ENCODE peak calls at places on chromosomes 6 and 20, in nine cellular contexts. Y is fibroblast of the aortic adventitia; P is cardiac fibroblast; X is NCI-H774; O is GM23248; C is Daoy; Q is stimulated activated CD4-positive, alpha-beta T cell treated with anti-CD3 and anti-CD28 coated beads, Interleukin-1b, Interleukin-23, amount 100 ng/mL, for 48 hours; K is G401; N is ACHN. S is an unnamed sample.

GRCh38 chr6:33588894-33589293 is 8.8 kb upstream of the BAK1 start:
- DNase-seq in Y (no peak), X (no peak), K (no peak), P (no peak), Q (no peak), O (no peak), C (no peak), N (no peak), S (no peak)

GRCh38 chr6:33413601-33414120 is 2.8 kb downstream of the PHF1 start:
- DNase-seq in Q (no peak), P (no peak), X (no peak), K (no peak), O (no peak), C (no peak), Y (no peak), N (no peak), S (no peak)

GRCh38 chr6:130178692-130179091 is 44.1 kb downstream of the SAMD3 start:
- DNase-seq in N (peak), Q (no peak), O (peak), Y (peak), P (peak), C (no peak), K (no peak), X (no peak), S (no peak)

GRCh38 chr6:12014027-12014872 is 2.1 kb downstream of the HIVEP1 start:
- DNase-seq in P (peak), K (no peak), O (peak), Y (peak), X (no peak), C (peak), Q (no peak), N (no peak), S (no peak)

GRCh38 chr6:26159417-26160273 is 72.4 kb downstream of the HFE start:
- DNase-seq in Q (peak), O (peak), Y (peak), K (peak), C (peak), X (no peak), N (peak), P (peak), S (no peak)

GRCh38 chr6:133187657-133188453 is 53.3 kb upstream of the EYA4 start:
- DNase-seq in P (peak), X (no peak), N (no peak), Q (no peak), C (peak), Y (peak), O (no peak), K (no peak), S (no peak)

GRCh38 chr6:109349419-109349987 is 32.8 kb downstream of the CD164 start:
- DNase-seq in Q (no peak), P (peak), K (no peak), N (no peak), C (peak), X (peak), Y (peak), O (peak), S (no peak)

GRCh38 chr6:123393333-123393732 is 243.4 kb downstream of the TRDN start:
- DNase-seq in N (peak), C (no peak), K (peak), Q (no peak), P (peak), Y (peak), X (peak), O (peak), S (no peak)

GRCh38 chr6:101783287-101783686 is 389.8 kb downstream of the GRIK2 start:
- DNase-seq in Y (no peak), K (no peak), Q (no peak), C (no peak), O (no peak), X (no peak), P (no peak), N (no peak), S (no peak)

GRCh38 chr6:121297699-121298098 is 36.6 kb downstream of the TBC1D32 start:
- DNase-seq in K (no peak), N (no peak), C (no peak), O (peak), P (peak), Y (peak), Q (no peak), X (no peak), S (no peak)

GRCh38 chr6:77231438-77232305 is 231.6 kb downstream of the HTR1B start:
- DNase-seq in Q (no peak), C (no peak), X (no peak), Y (peak), K (no peak), N (no peak), P (no peak), O (no peak), S (no peak)

GRCh38 chr6:21033575-21034026 is 499.3 kb downstream of the CDKAL1 start:
- DNase-seq in C (peak), Q (no peak), K (no peak), P (peak), O (peak), Y (peak), X (no peak), N (no peak), S (no peak)

GRCh38 chr6:31680226-31680840 is 534 bp downstream of the LY6G5C start:
- DNase-seq in K (no peak), X (no peak), P (no peak), Q (no peak), Y (no peak), O (no peak), N (no peak), C (no peak), S (no peak)

GRCh38 chr6:53669592-53669991 is 4.0 kb upstream of the KLHL31 start:
- DNase-seq in C (no peak), O (no peak), P (no peak), Q (no peak), X (no peak), K (no peak), N (no peak), Y (no peak), S (no peak)

GRCh38 chr6:106117579-106117978 is 31.4 kb downstream of the PRDM1 start:
- DNase-seq in X (no peak), P (no peak), C (no peak), Y (no peak), Q (peak), N (no peak), O (no peak), K (no peak), S (no peak)

GRCh38 chr6:33692078-33692759 is 19.3 kb downstream of the UQCC2 start:
- DNase-seq in Y (peak), Q (no peak), O (no peak), X (no peak), N (no peak), C (peak), P (no peak), K (no peak), S (no peak)

GRCh38 chr6:69392745-69393144 is 404.1 kb downstream of the LMBRD1 start:
- DNase-seq in X (no peak), Q (no peak), K (no peak), Y (no peak), N (no peak), P (no peak), O (no peak), C (no peak), S (no peak)

GRCh38 chr6:159184559-159184958 is 15.4 kb downstream of the FNDC1 start:
- DNase-seq in K (no peak), O (peak), Y (peak), Q (no peak), N (no peak), X (no peak), C (no peak), P (peak), S (no peak)

GRCh38 chr6:16471222-16471784 is 232.9 kb downstream of the GMPR start:
- DNase-seq in K (no peak), Y (peak), Q (no peak), N (no peak), C (no peak), P (no peak), X (no peak), O (no peak), S (no peak)

GRCh38 chr20:19688031-19688806 is 69.8 kb upstream of the RIN2 start:
- DNase-seq in Q (no peak), Y (peak), P (peak), N (peak), X (no peak), O (peak), K (peak), C (peak), S (peak)

GRCh38 chr6:170175644-170176620 is 114.9 kb downstream of the DLL1 start:
- DNase-seq in Y (no peak), X (no peak), Q (no peak), P (no peak), C (peak), K (no peak), N (no peak), O (no peak), S (no peak)

GRCh38 chr6:9659848-9660247 is 755.0 kb downstream of the TFAP2A start:
- DNase-seq in K (no peak), P (no peak), Y (no peak), C (peak), X (no peak), N (no peak), O (no peak), Q (no peak), S (no peak)

S was measured in brain pericyte.